ENCODE peak calls at places on chromosomes 5 and 9, in four cellular contexts. E, P, I and K are unnamed samples. For H3K4me1, the result is how much of the 10 kb centered on the place peaks cover.

GRCh38 chr9:21836437-21837161 is 34.2 kb downstream of the MTAP start:
- DNase-seq in I (peak), P (no peak), E (no peak), K (no peak)

GRCh38 chr5:94674841-94675382 is 56.4 kb downstream of the SLF1 start:
- DNase-seq in I (peak), E (no peak), P (no peak), K (no peak)

GRCh38 chr9:26262431-26262830 is 584.2 kb upstream of the TUSC1 start:
- DNase-seq in I (peak), E (no peak), P (no peak), K (no peak)

GRCh38 chr9:134324359-134325095 is 1.7 kb upstream of the RXRA start:
- DNase-seq in E (no peak), I (peak), P (no peak), K (no peak)

GRCh38 chr9:14344846-14345585 is 31.1 kb upstream of the NFIB start:
- DNase-seq in P (peak), E (peak), I (no peak), K (no peak)

GRCh38 chr5:145863005-145863404 is 9.8 kb downstream of the GRXCR2 start:
- DNase-seq in I (no peak), E (no peak), P (no peak), K (no peak)

GRCh38 chr9:26264709-26265601 is 586.7 kb upstream of the TUSC1 start:
- DNase-seq in E (no peak), P (no peak), I (peak), K (no peak)

GRCh38 chr9:17394868-17395488 is 183.9 kb upstream of the SH3GL2 start:
- DNase-seq in E (peak), I (no peak), P (no peak), K (no peak)

GRCh38 chr9:129023036-129023907 is 4.9 kb downstream of the SH3GLB2 start:
- DNase-seq in E (no peak), P (peak), I (peak), K (peak)

GRCh38 chr9:128091144-128091543 is 23.1 kb downstream of the SLC25A25 start:
- DNase-seq in I (peak), P (no peak), E (peak), K (peak)

GRCh38 chr5:84242286-84242685 is 142.4 kb downstream of the EDIL3 start:
- DNase-seq in I (peak), P (no peak), E (no peak), K (no peak)

GRCh38 chr5:33981408-33982171 is 2.9 kb downstream of the SLC45A2 start:
- DNase-seq in I (peak), E (no peak), P (no peak), K (no peak)

GRCh38 chr9:113389451-113389850 is 11.6 kb downstream of the ALAD start:
- DNase-seq in P (no peak), E (no peak), I (no peak), K (no peak)

GRCh38 chr9:135340143-135340655 is 139.4 kb upstream of the PPP1R26 start:
- DNase-seq in E (peak), I (no peak), P (no peak), K (peak)

GRCh38 chr5:138454121-138454520 is 11.2 kb upstream of the EGR1 start:
- DNase-seq in I (no peak), E (no peak), P (no peak), K (no peak)

GRCh38 chr5:61632064-61632463 is 300.0 kb downstream of the ZSWIM6 start:
- DNase-seq in E (no peak), I (no peak), P (no peak), K (no peak)

GRCh38 chr9:107637421-107638420 is 148.2 kb upstream of the KLF4 start:
- DNase-seq in P (peak), I (peak), E (peak), K (peak)

GRCh38 chr5:68725905-68726683 is 367.7 kb upstream of the SLC30A5 start:
- DNase-seq in E (no peak), I (no peak), P (no peak), K (no peak)

GRCh38 chr9:114185570-114185969 is 30.2 kb downstream of the COL27A1 start:
- DNase-seq in I (no peak), P (no peak), E (no peak), K (no peak)

GRCh38 chr5:138754699-138755057 is 1.5 kb downstream of the CTNNA1 start:
- DNase-seq in I (no peak), P (no peak), E (no peak), K (no peak)

GRCh38 chr9:2859776-2860379 is 16.0 kb upstream of the PUM3 start:
- DNase-seq in P (peak), E (peak), I (peak), K (peak)

GRCh38 chr5:73668422-73669116 is 42.6 kb downstream of the ARHGEF28 start:
- DNase-seq in P (no peak), E (no peak), I (no peak), K (no peak)

GRCh38 chr9:133991964-133992779 is at the start of gene VAV2:
- DNase-seq in P (peak), E (peak), I (peak), K (peak)

GRCh38 chr9:120892748-120893584 is 16.0 kb upstream of the PHF19 start:
- DNase-seq in P (no peak), E (no peak), I (peak), K (no peak)

GRCh38 chr5:78889759-78890158 is 95.4 kb downstream of the ARSB start:
- DNase-seq in E (no peak), P (no peak), I (peak), K (no peak)

GRCh38 chr5:148408092-148408491 is 24.3 kb downstream of the FBXO38 start:
- DNase-seq in E (no peak), P (no peak), I (peak), K (no peak)

GRCh38 chr5:81187885-81188284 is 45.2 kb upstream of the CKMT2 start:
- DNase-seq in I (no peak), P (no peak), E (no peak), K (no peak)

GRCh38 chr9:132806723-132807421 is 71.2 kb downstream of the AK8 start:
- DNase-seq in P (peak), I (no peak), E (peak), K (peak)

GRCh38 chr9:121340676-121341392 is 29.2 kb downstream of the STOM start:
- DNase-seq in E (no peak), I (peak), P (no peak), K (no peak)

GRCh38 chr5:14118551-14119320 is 24.4 kb upstream of the TRIO start:
- DNase-seq in P (peak), I (no peak), E (peak), K (no peak)

GRCh38 chr5:150987746-150988145 is 32.6 kb upstream of the GPX3 start:
- DNase-seq in I (no peak), E (no peak), P (no peak), K (no peak)

GRCh38 chr9:96554326-96554725 is 65.3 kb downstream of the CDC14B start:
- DNase-seq in I (peak), E (no peak), P (no peak), K (no peak)

GRCh38 chr9:96557921-96558320 is 61.7 kb downstream of the CDC14B start:
- DNase-seq in E (no peak), P (no peak), I (no peak), K (no peak)

GRCh38 chr9:96555567-96556386 is 63.9 kb downstream of the CDC14B start:
- DNase-seq in I (peak), P (no peak), E (no peak), K (no peak)

GRCh38 chr9:96554801-96555566 is 64.7 kb downstream of the CDC14B start:
- DNase-seq in I (peak), E (no peak), P (no peak), K (no peak)

GRCh38 chr9:96556701-96557461 is 62.8 kb downstream of the CDC14B start:
- DNase-seq in E (no peak), I (no peak), P (peak), K (no peak)
- H3K9ac ChIP-seq in E (no peak), I (no peak), P (no peak), K (no peak)

GRCh38 chr5:140785905-140786686 is at the start of gene PCDHA1:
- DNase-seq in E (no peak), I (no peak), P (no peak), K (no peak)
- TF ChIP-seq CTCF in E (peak), I (no peak), P (peak), K (no peak)

DNA sequence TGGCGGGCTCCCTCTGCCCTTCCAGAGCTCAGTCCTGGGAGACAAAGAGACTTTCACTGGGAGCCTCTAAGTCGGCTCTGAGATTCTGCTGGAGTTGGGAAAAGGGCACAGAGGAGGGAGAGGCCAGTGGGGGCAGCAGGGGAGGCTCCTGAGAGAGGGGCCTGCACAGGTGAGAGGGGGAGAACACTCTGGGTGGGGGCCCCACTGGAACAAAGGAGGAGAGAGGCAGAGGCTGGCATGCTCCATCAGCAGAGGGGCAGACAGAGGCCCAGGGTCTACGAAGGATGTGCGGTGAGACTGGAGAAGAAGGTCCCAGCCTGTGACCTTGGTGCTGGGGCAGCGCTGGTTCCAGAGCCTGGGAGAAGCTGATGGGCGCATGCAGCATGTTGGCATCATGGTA is 8.9 kb downstream of the TCF7 start:
- DNase-seq in P (no peak), E (no peak), I (no peak), K (no peak)
- H3K4me1 ChIP-seq in P (under half), E (under half), I (under half), K (under half)

GRCh38 chr9:136859821-136860269 is 6.3 kb downstream of the EDF1 start:
- DNase-seq in P (no peak), I (no peak), E (no peak), K (peak)
- H3K9ac ChIP-seq in P (no peak), I (no peak), E (no peak), K (no peak)

DNA sequence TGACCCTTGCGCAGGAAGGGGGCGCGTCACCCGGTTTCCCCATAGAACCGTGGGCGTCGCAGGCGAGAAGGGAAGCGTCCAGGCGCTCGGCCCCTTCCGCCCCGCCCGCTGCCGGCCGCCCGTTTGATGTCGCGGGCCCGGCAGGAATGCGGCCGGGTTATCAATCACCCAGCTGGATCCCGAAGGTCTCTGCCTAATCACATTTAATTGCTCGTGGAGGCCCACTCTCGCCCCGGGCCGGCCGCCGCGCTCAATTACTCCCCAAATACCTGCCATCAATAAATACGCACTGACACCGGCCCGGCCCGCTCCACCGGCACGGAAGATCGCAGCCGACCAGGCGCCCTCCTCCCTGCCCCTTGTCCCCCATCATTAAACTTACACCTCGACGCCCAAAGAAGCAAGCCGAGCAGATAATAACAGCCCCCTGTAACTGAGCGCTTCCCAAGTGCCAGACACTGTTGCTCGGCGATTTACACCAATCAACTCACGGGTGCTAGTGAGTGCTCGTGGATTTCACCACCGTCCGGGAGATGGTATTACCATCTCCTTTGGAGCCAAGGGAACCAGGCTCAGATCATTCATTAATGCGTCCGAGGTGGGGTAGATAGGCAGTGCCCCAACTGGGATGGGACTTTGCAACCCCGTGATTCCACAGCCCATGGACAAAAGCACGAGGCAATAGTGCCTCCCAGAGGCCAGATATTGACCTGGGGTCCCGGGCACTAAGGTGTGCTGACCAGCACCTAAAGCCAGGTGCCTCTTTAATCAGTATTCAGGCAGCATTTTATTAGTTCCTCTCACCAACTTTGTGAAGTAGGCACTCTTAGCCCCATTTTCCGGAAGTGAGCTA is 11.3 kb downstream of the MSX2 start:
- DNase-seq in E (peak), P (peak), I (no peak), K (no peak)
- TF ChIP-seq CTCF in E (peak), P (peak), I (peak), K (peak)

DNA sequence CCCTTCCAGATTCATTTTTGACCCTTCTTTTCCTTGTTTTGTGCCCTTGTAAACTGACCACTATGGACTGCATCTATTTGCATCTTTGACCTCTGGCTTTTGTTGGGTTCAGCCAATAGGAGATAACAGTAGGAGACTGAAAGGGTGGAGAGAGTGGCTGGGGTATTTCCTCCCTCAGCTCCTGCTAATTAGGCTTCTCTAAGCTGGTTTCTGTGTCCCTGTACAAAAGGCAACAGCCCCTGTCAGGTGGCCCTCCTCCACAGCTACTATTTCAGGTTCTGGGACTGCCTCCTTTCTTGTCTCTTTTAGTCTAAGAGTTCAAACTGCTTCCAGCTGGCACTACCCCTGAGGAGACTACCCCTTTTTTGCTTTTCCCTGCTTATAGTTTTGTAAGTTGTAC is 261.9 kb upstream of the TRPM3 start:
- DNase-seq in P (peak), I (no peak), E (peak), K (no peak)
- H3K4me1 ChIP-seq in P (under half), I (under half), E (under half), K (under half)

GRCh38 chr5:141485305-141486055 is 650 bp downstream of the PCDHGC4 start:
- DNase-seq in E (no peak), P (peak), I (no peak), K (no peak)
- H3K9ac ChIP-seq in E (peak), P (peak), I (no peak), K (no peak)

GRCh38 chr9:130692365-130692764 is 1.2 kb upstream of the EXOSC2 start:
- DNase-seq in I (no peak), P (peak), E (peak), K (peak)
- TF ChIP-seq CTCF in I (peak), P (peak), E (peak), K (no peak)

DNA sequence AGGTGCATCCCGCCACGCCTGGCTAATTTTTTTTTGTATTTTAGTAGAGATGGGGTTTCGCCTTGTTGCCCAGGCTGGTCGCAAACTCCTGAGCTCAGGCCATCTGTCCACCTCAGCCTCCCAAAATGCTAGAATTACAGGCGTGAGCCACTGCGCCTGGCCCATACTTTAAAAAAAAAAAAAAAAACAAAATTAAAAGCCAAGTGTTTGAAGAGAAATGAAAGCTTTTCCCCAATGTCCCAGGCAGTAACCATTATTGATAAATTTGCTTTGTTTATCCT is 9.5 kb downstream of the PRRC2B start:
- DNase-seq in P (no peak), I (no peak), E (no peak), K (no peak)
- H3K4me1 ChIP-seq in P (half or more), I (under half), E (under half), K (half or more)